ENCODE peak calls at places on chromosomes 3 and 15, in six cellular contexts. One of them, this sample, is unnamed.

GRCh38 chr15:68383161-68384074 is 48.5 kb downstream of the ITGA11 start:
- DNase-seq in adrenal gland: no peak
- DNase-seq in NT2/D1: peak; percentile 48
- DNase-seq in psoas muscle: no peak
- DNase-seq in cardiac muscle cell: peak; percentile 67
- DNase-seq in prostate gland: peak; percentile 44
- DNase-seq in this sample: no peak

GRCh38 chr15:38414351-38414750 is 39.6 kb upstream of the FAM98B start:
- DNase-seq in cardiac muscle cell: peak; percentile 89
- DNase-seq in psoas muscle: peak; percentile 69
- DNase-seq in NT2/D1: peak; percentile 25
- DNase-seq in prostate gland: no peak
- DNase-seq in adrenal gland: peak; percentile 53
- DNase-seq in this sample: peak; percentile 7

GRCh38 chr15:75661041-75661778 is 13.5 kb downstream of the SNX33 start:
- DNase-seq in psoas muscle: peak; percentile 90
- DNase-seq in cardiac muscle cell: peak; percentile 97
- DNase-seq in NT2/D1: no peak
- DNase-seq in prostate gland: peak; percentile 91
- DNase-seq in adrenal gland: peak; percentile 76
- DNase-seq in this sample: peak; percentile 78

GRCh38 chr3:65402597-65402996 is 636.1 kb downstream of the MAGI1 start:
- DNase-seq in NT2/D1: no peak
- DNase-seq in adrenal gland: peak; percentile 66
- DNase-seq in psoas muscle: peak; percentile 89
- DNase-seq in prostate gland: no peak
- DNase-seq in cardiac muscle cell: peak; percentile 88
- DNase-seq in this sample: peak; percentile 26

GRCh38 chr3:155088705-155089380 is 8.7 kb downstream of the MME start:
- DNase-seq in prostate gland: no peak
- DNase-seq in psoas muscle: no peak
- DNase-seq in adrenal gland: no peak
- DNase-seq in cardiac muscle cell: no peak
- DNase-seq in NT2/D1: no peak
- DNase-seq in this sample: no peak

GRCh38 chr3:58568572-58569286 is 8.5 kb downstream of the FAM107A start:
- DNase-seq in prostate gland: peak; percentile 77
- DNase-seq in psoas muscle: peak; percentile 84
- DNase-seq in cardiac muscle cell: peak; percentile 78
- DNase-seq in adrenal gland: peak; percentile 64
- DNase-seq in NT2/D1: no peak
- DNase-seq in this sample: no peak

GRCh38 chr3:37510749-37511148 is 336.4 kb upstream of the LRRFIP2 start:
- DNase-seq in psoas muscle: no peak
- DNase-seq in cardiac muscle cell: no peak
- DNase-seq in NT2/D1: no peak
- DNase-seq in adrenal gland: no peak
- DNase-seq in prostate gland: no peak
- DNase-seq in this sample: no peak

GRCh38 chr3:123353227-123353851 is 95.6 kb downstream of the ADCY5 start:
- DNase-seq in prostate gland: no peak
- DNase-seq in psoas muscle: no peak
- DNase-seq in adrenal gland: no peak
- DNase-seq in NT2/D1: no peak
- DNase-seq in cardiac muscle cell: no peak
- DNase-seq in this sample: no peak

GRCh38 chr3:63724987-63725386 is 72.5 kb downstream of the SNTN start:
- DNase-seq in cardiac muscle cell: peak; percentile 90
- DNase-seq in prostate gland: no peak
- DNase-seq in NT2/D1: peak; percentile 32
- DNase-seq in psoas muscle: no peak
- DNase-seq in adrenal gland: no peak
- DNase-seq in this sample: no peak

GRCh38 chr3:101383156-101383575 is 62.8 kb upstream of the IMPG2 start:
- DNase-seq in psoas muscle: no peak
- DNase-seq in prostate gland: no peak
- DNase-seq in cardiac muscle cell: peak; percentile 28
- DNase-seq in adrenal gland: no peak
- DNase-seq in NT2/D1: no peak
- DNase-seq in this sample: no peak

GRCh38 chr15:45114751-45115085 is 592 bp downstream of the DUOXA2 start:
- DNase-seq in NT2/D1: no peak
- DNase-seq in prostate gland: no peak
- DNase-seq in cardiac muscle cell: no peak
- DNase-seq in adrenal gland: no peak
- DNase-seq in psoas muscle: no peak
- DNase-seq in this sample: no peak

GRCh38 chr3:188861847-188862740 is 309.7 kb upstream of the TPRG1 start:
- DNase-seq in adrenal gland: no peak
- DNase-seq in psoas muscle: no peak
- DNase-seq in cardiac muscle cell: peak; percentile 53
- DNase-seq in NT2/D1: no peak
- DNase-seq in prostate gland: no peak
- DNase-seq in this sample: no peak

GRCh38 chr3:63934484-63934883 is 22.3 kb upstream of the SCAANT1 start:
- DNase-seq in adrenal gland: no peak
- DNase-seq in prostate gland: no peak
- DNase-seq in NT2/D1: no peak
- DNase-seq in psoas muscle: no peak
- DNase-seq in cardiac muscle cell: no peak
- DNase-seq in this sample: no peak

GRCh38 chr3:182244222-182244971 is 532.7 kb downstream of the SOX2 start:
- DNase-seq in prostate gland: no peak
- DNase-seq in cardiac muscle cell: no peak
- DNase-seq in adrenal gland: no peak
- DNase-seq in NT2/D1: no peak
- DNase-seq in psoas muscle: no peak
- DNase-seq in this sample: no peak

GRCh38 chr3:151796105-151796705 is 17.7 kb upstream of the AADAC start:
- DNase-seq in cardiac muscle cell: peak; percentile 58
- DNase-seq in psoas muscle: no peak
- DNase-seq in NT2/D1: no peak
- DNase-seq in prostate gland: no peak
- DNase-seq in adrenal gland: no peak
- DNase-seq in this sample: no peak

GRCh38 chr3:25021816-25022215 is 406.2 kb upstream of the RARB start:
- DNase-seq in adrenal gland: no peak
- DNase-seq in psoas muscle: no peak
- DNase-seq in NT2/D1: no peak
- DNase-seq in prostate gland: no peak
- DNase-seq in cardiac muscle cell: peak; percentile 66
- DNase-seq in this sample: no peak

GRCh38 chr3:187770224-187770623 is 25.0 kb upstream of the BCL6 start:
- DNase-seq in psoas muscle: no peak
- DNase-seq in adrenal gland: no peak
- DNase-seq in prostate gland: no peak
- DNase-seq in cardiac muscle cell: no peak
- DNase-seq in NT2/D1: no peak
- DNase-seq in this sample: no peak

GRCh38 chr3:125141596-125142417 is 70.7 kb downstream of the SLC12A8 start:
- DNase-seq in psoas muscle: peak; percentile 79
- DNase-seq in NT2/D1: no peak
- DNase-seq in prostate gland: peak; percentile 14
- DNase-seq in adrenal gland: peak; percentile 53
- DNase-seq in cardiac muscle cell: peak; percentile 64
- DNase-seq in this sample: no peak

GRCh38 chr15:89591834-89592233 is 16.6 kb downstream of the TICRR start:
- DNase-seq in adrenal gland: no peak
- DNase-seq in cardiac muscle cell: peak; percentile 41
- DNase-seq in psoas muscle: no peak
- DNase-seq in NT2/D1: no peak
- DNase-seq in prostate gland: no peak
- DNase-seq in this sample: no peak

GRCh38 chr15:51758645-51759044 is 7.2 kb downstream of the TMOD2 start:
- DNase-seq in NT2/D1: no peak
- DNase-seq in cardiac muscle cell: peak; percentile 84
- DNase-seq in adrenal gland: peak; percentile 25
- DNase-seq in psoas muscle: peak; percentile 59
- DNase-seq in prostate gland: no peak
- DNase-seq in this sample: no peak

GRCh38 chr3:43770426-43771103 is 79.8 kb downstream of the ABHD5 start:
- DNase-seq in psoas muscle: peak; percentile 70
- DNase-seq in cardiac muscle cell: peak; percentile 41
- DNase-seq in NT2/D1: no peak
- DNase-seq in prostate gland: no peak
- DNase-seq in adrenal gland: peak; percentile 98
- DNase-seq in this sample: peak; percentile 52

GRCh38 chr3:18351823-18352744 is 73.1 kb downstream of the SATB1 start:
- DNase-seq in adrenal gland: no peak
- DNase-seq in cardiac muscle cell: no peak
- DNase-seq in psoas muscle: no peak
- DNase-seq in NT2/D1: no peak
- DNase-seq in prostate gland: peak; percentile 85
- DNase-seq in this sample: no peak

GRCh38 chr3:1775321-1775720 is 323.3 kb upstream of the CNTN4 start:
- DNase-seq in prostate gland: no peak
- DNase-seq in psoas muscle: no peak
- DNase-seq in NT2/D1: no peak
- DNase-seq in cardiac muscle cell: no peak
- DNase-seq in adrenal gland: no peak
- DNase-seq in this sample: no peak

GRCh38 chr15:32909431-32909830 is 191.6 kb downstream of the GREM1 start:
- DNase-seq in psoas muscle: no peak
- DNase-seq in prostate gland: no peak
- DNase-seq in adrenal gland: no peak
- DNase-seq in NT2/D1: no peak
- DNase-seq in cardiac muscle cell: peak; percentile 25
- DNase-seq in this sample: no peak

GRCh38 chr3:195172285-195172684 is 98.7 kb downstream of the XXYLT1 start:
- DNase-seq in NT2/D1: no peak
- DNase-seq in psoas muscle: no peak
- DNase-seq in adrenal gland: no peak
- DNase-seq in prostate gland: no peak
- DNase-seq in cardiac muscle cell: no peak
- DNase-seq in this sample: peak; percentile 28

GRCh38 chr3:156847746-156848339 is 21.7 kb downstream of the LEKR1 start:
- DNase-seq in prostate gland: no peak
- DNase-seq in psoas muscle: no peak
- DNase-seq in NT2/D1: no peak
- DNase-seq in cardiac muscle cell: no peak
- DNase-seq in adrenal gland: no peak
- DNase-seq in this sample: no peak

GRCh38 chr15:25175033-25175788 is 220.4 kb downstream of the SNRPN start:
- DNase-seq in NT2/D1: no peak
- DNase-seq in psoas muscle: peak; percentile 48
- DNase-seq in prostate gland: no peak
- DNase-seq in cardiac muscle cell: no peak
- DNase-seq in adrenal gland: no peak
- DNase-seq in this sample: no peak

DNA sequence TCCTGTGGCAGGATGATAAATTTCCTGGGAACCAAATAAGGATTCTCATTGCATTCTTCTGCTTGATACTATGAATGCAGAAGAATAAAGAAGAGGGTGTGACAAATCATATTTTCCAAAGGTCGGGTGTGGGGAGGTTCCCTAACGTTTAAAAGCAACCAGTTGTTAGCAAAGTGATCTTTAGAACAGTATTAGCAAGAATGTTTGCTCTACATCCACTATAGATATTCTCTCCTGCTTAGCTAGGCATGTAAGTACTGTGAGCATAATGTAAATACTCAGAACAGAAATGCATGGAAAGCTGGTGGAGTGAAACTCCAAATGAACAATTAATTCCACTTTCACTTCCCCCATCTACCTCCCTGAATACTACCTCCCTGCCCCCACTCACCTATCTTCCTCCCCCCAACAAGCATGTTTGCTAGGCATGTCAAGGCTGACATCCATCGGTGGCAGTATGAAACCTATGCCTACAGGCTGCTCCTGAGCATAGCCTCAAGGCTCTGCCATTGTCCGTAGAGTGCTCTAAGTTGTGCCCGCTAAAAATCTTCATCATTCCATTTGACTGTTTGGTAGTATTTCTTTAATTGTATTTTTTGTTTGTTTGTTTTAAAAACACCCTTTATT is 329.7 kb downstream of the TIGIT start:
- DNase-seq in prostate gland: no peak
- DNase-seq in cardiac muscle cell: peak; percentile 5
- DNase-seq in NT2/D1: no peak
- DNase-seq in adrenal gland: no peak
- DNase-seq in psoas muscle: no peak
- DNase-seq in this sample: no peak
- H3K4me3 ChIP-seq in prostate gland: no peak overlapping the region
- H3K4me3 ChIP-seq in cardiac muscle cell: no peak overlapping the region
- H3K4me3 ChIP-seq in NT2/D1: no peak overlapping the region
- H3K4me3 ChIP-seq in adrenal gland: peak overlapping the region; percentile 58
- H3K4me3 ChIP-seq in psoas muscle: peak overlapping the region; percentile 66
- H3K4me3 ChIP-seq in this sample: peak overlapping the region; percentile 72

GRCh38 chr3:7332696-7333095 is 471.8 kb downstream of the GRM7 start:
- DNase-seq in prostate gland: no peak
- DNase-seq in adrenal gland: no peak
- DNase-seq in NT2/D1: peak; percentile 5
- DNase-seq in psoas muscle: no peak
- DNase-seq in cardiac muscle cell: no peak
- DNase-seq in this sample: no peak
- H3K9me3 ChIP-seq in prostate gland: no peaks in the 10 kb centered on the region
- H3K9me3 ChIP-seq in adrenal gland: no peaks in the 10 kb centered on the region
- H3K9me3 ChIP-seq in NT2/D1: no peaks in the 10 kb centered on the region
- H3K9me3 ChIP-seq in psoas muscle: no peaks in the 10 kb centered on the region
- H3K9me3 ChIP-seq in cardiac muscle cell: no peaks in the 10 kb centered on the region
- H3K9me3 ChIP-seq in this sample: peaks cover 3% of the 10 kb centered on the region

GRCh38 chr3:106006001-106006400 is 137.2 kb upstream of the CBLB start:
- DNase-seq in NT2/D1: no peak
- DNase-seq in prostate gland: no peak
- DNase-seq in psoas muscle: no peak
- DNase-seq in cardiac muscle cell: peak; percentile 85
- DNase-seq in adrenal gland: peak; percentile 86
- DNase-seq in this sample: no peak

GRCh38 chr3:106001923-106002322 is 133.1 kb upstream of the CBLB start:
- DNase-seq in adrenal gland: no peak
- DNase-seq in NT2/D1: no peak
- DNase-seq in cardiac muscle cell: no peak
- DNase-seq in prostate gland: no peak
- DNase-seq in psoas muscle: no peak
- DNase-seq in this sample: no peak

GRCh38 chr3:106006571-106006970 is 137.8 kb upstream of the CBLB start:
- DNase-seq in cardiac muscle cell: no peak
- DNase-seq in psoas muscle: no peak
- DNase-seq in prostate gland: no peak
- DNase-seq in NT2/D1: no peak
- DNase-seq in adrenal gland: no peak
- DNase-seq in this sample: no peak

GRCh38 chr3:106004841-106005240 is 136.0 kb upstream of the CBLB start:
- DNase-seq in cardiac muscle cell: peak; percentile 41
- DNase-seq in adrenal gland: no peak
- DNase-seq in psoas muscle: no peak
- DNase-seq in prostate gland: no peak
- DNase-seq in NT2/D1: no peak
- DNase-seq in this sample: no peak

GRCh38 chr3:106004137-106004600 is 135.4 kb upstream of the CBLB start:
- DNase-seq in psoas muscle: no peak
- DNase-seq in prostate gland: no peak
- DNase-seq in adrenal gland: no peak
- DNase-seq in cardiac muscle cell: peak; percentile 90
- DNase-seq in NT2/D1: no peak
- DNase-seq in this sample: no peak
- H3K4me3 ChIP-seq in psoas muscle: peak overlapping the region; percentile 27
- H3K4me3 ChIP-seq in prostate gland: no peak overlapping the region
- H3K4me3 ChIP-seq in adrenal gland: peak overlapping the region; percentile 42
- H3K4me3 ChIP-seq in cardiac muscle cell: no peak overlapping the region
- H3K4me3 ChIP-seq in NT2/D1: no peak overlapping the region
- H3K4me3 ChIP-seq in this sample: peak overlapping the region; percentile 61

GRCh38 chr15:97525809-97526208 is 434.7 kb upstream of the ARRDC4 start:
- DNase-seq in NT2/D1: no peak
- DNase-seq in psoas muscle: no peak
- DNase-seq in prostate gland: no peak
- DNase-seq in cardiac muscle cell: no peak
- DNase-seq in adrenal gland: no peak
- DNase-seq in this sample: no peak
- H3K9me3 ChIP-seq in NT2/D1: no peaks in the 10 kb centered on the region
- H3K9me3 ChIP-seq in psoas muscle: no peaks in the 10 kb centered on the region
- H3K9me3 ChIP-seq in prostate gland: no peaks in the 10 kb centered on the region
- H3K9me3 ChIP-seq in cardiac muscle cell: no peaks in the 10 kb centered on the region
- H3K9me3 ChIP-seq in adrenal gland: no peaks in the 10 kb centered on the region
- H3K9me3 ChIP-seq in this sample: no peaks in the 10 kb centered on the region